ENCODE peak calls at places on chromosomes 16 and 17, in four cellular contexts. One of them, this sample, is unnamed.

GRCh38 chr17:15169676-15170075 is 95.5 kb downstream of the PMP22 start:
- DNase-seq in K562: no peak
- DNase-seq in HepG2: no peak
- DNase-seq in SK-N-SH: no peak
- DNase-seq in this sample: no peak

GRCh38 chr16:1442697-1443096 is 1.7 kb downstream of the CCDC154 start:
- DNase-seq in K562: no peak
- DNase-seq in HepG2: no peak
- DNase-seq in SK-N-SH: no peak
- DNase-seq in this sample: no peak

GRCh38 chr16:10669791-10670190 is 24.9 kb downstream of the TEKT5 start:
- DNase-seq in K562: no peak
- DNase-seq in HepG2: no peak
- DNase-seq in SK-N-SH: no peak
- DNase-seq in this sample: no peak

GRCh38 chr17:16919663-16920627 is 52.0 kb downstream of the TNFRSF13B start:
- DNase-seq in K562: no peak
- DNase-seq in HepG2: no peak
- DNase-seq in SK-N-SH: no peak
- DNase-seq in this sample: no peak

GRCh38 chr16:57007050-57007449 is 17.7 kb downstream of the NLRC5 start:
- DNase-seq in K562: no peak
- DNase-seq in HepG2: no peak
- DNase-seq in SK-N-SH: no peak
- DNase-seq in this sample: no peak

GRCh38 chr16:81562174-81562849 is 117.7 kb downstream of the CMIP start:
- DNase-seq in K562: no peak
- DNase-seq in HepG2: no peak
- DNase-seq in SK-N-SH: no peak
- DNase-seq in this sample: no peak

GRCh38 chr16:58026139-58026704 is 668 bp downstream of the MMP15 start:
- DNase-seq in K562: peak
- DNase-seq in HepG2: no peak
- DNase-seq in SK-N-SH: peak
- DNase-seq in this sample: no peak

GRCh38 chr16:30948087-30948955 is 547 bp upstream of the ORAI3 start:
- DNase-seq in K562: peak
- DNase-seq in HepG2: peak
- DNase-seq in SK-N-SH: peak
- DNase-seq in this sample: peak

GRCh38 chr17:77137111-77137510 is 3.7 kb upstream of the SEC14L1 start:
- DNase-seq in K562: no peak
- DNase-seq in HepG2: no peak
- DNase-seq in SK-N-SH: no peak
- DNase-seq in this sample: no peak

GRCh38 chr16:5907544-5907943 is 809.9 kb upstream of the EEF2KMT start:
- DNase-seq in K562: no peak
- DNase-seq in HepG2: no peak
- DNase-seq in SK-N-SH: no peak
- DNase-seq in this sample: no peak

GRCh38 chr16:5905935-5906334 is 808.3 kb upstream of the EEF2KMT start:
- DNase-seq in K562: no peak
- DNase-seq in HepG2: no peak
- DNase-seq in SK-N-SH: no peak
- DNase-seq in this sample: no peak

GRCh38 chr16:5906351-5906750 is 808.8 kb upstream of the EEF2KMT start:
- DNase-seq in K562: no peak
- DNase-seq in HepG2: no peak
- DNase-seq in SK-N-SH: no peak
- DNase-seq in this sample: no peak

GRCh38 chr16:5903153-5903552 is 805.6 kb upstream of the EEF2KMT start:
- DNase-seq in K562: no peak
- DNase-seq in HepG2: no peak
- DNase-seq in SK-N-SH: no peak
- DNase-seq in this sample: no peak

DNA sequence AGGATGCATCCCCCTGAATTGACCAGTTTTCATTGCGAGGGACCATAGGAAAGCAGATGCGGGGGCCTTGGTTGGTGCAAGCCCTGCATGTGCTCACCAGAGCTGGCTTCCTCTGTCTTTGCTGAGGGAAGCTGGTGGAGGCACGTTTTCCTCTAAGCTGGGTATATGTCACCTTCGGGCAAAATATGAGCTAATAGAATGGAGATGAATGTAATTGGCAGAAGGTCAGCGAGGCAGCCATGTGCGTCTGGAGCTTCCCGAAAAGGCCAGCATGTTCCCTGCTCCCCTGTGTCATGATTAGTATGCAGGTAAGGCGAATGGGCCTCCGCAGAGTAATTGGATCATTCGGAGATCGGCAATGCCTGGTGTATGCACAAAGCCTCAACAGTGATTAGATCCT is 806.2 kb upstream of the EEF2KMT start:
- DNase-seq in K562: no peak
- DNase-seq in HepG2: no peak
- DNase-seq in SK-N-SH: peak
- DNase-seq in this sample: no peak
- TF ChIP-seq GABPA in K562: no peak
- TF ChIP-seq GABPA in HepG2: no peak
- TF ChIP-seq GABPA in SK-N-SH: no peak
- TF ChIP-seq GABPA in this sample: no peak

GRCh38 chr16:67666032-67666537 is 465 bp downstream of the ENKD1 start:
- DNase-seq in K562: peak
- DNase-seq in HepG2: peak
- DNase-seq in SK-N-SH: peak
- DNase-seq in this sample: no peak
- TF ChIP-seq GABPA in K562: no peak
- TF ChIP-seq GABPA in HepG2: peak
- TF ChIP-seq GABPA in SK-N-SH: no peak
- TF ChIP-seq GABPA in this sample: no peak

GRCh38 chr17:35568561-35568960 is 7.9 kb upstream of the SLFN14 start:
- DNase-seq in K562: peak
- DNase-seq in HepG2: peak
- DNase-seq in SK-N-SH: peak
- DNase-seq in this sample: peak
- TF ChIP-seq GABPA in K562: no peak
- TF ChIP-seq GABPA in HepG2: no peak
- TF ChIP-seq GABPA in SK-N-SH: no peak
- TF ChIP-seq GABPA in this sample: no peak

GRCh38 chr16:67951485-67951884 is 7.6 kb upstream of the LCAT start:
- DNase-seq in K562: no peak
- DNase-seq in HepG2: no peak
- DNase-seq in SK-N-SH: no peak
- DNase-seq in this sample: no peak
- TF ChIP-seq GABPA in K562: no peak
- TF ChIP-seq GABPA in HepG2: no peak
- TF ChIP-seq GABPA in SK-N-SH: no peak
- TF ChIP-seq GABPA in this sample: no peak

GRCh38 chr17:6528557-6528956 is 27.8 kb downstream of the PITPNM3 start:
- DNase-seq in K562: no peak
- DNase-seq in HepG2: no peak
- DNase-seq in SK-N-SH: no peak
- DNase-seq in this sample: no peak

GRCh38 chr17:6525731-6526130 is 30.6 kb downstream of the PITPNM3 start:
- DNase-seq in K562: no peak
- DNase-seq in HepG2: no peak
- DNase-seq in SK-N-SH: no peak
- DNase-seq in this sample: no peak

GRCh38 chr17:6524520-6524919 is 31.8 kb downstream of the PITPNM3 start:
- DNase-seq in K562: no peak
- DNase-seq in HepG2: no peak
- DNase-seq in SK-N-SH: no peak
- DNase-seq in this sample: no peak

GRCh38 chr17:6525111-6525510 is 31.2 kb downstream of the PITPNM3 start:
- DNase-seq in K562: no peak
- DNase-seq in HepG2: no peak
- DNase-seq in SK-N-SH: no peak
- DNase-seq in this sample: no peak

DNA sequence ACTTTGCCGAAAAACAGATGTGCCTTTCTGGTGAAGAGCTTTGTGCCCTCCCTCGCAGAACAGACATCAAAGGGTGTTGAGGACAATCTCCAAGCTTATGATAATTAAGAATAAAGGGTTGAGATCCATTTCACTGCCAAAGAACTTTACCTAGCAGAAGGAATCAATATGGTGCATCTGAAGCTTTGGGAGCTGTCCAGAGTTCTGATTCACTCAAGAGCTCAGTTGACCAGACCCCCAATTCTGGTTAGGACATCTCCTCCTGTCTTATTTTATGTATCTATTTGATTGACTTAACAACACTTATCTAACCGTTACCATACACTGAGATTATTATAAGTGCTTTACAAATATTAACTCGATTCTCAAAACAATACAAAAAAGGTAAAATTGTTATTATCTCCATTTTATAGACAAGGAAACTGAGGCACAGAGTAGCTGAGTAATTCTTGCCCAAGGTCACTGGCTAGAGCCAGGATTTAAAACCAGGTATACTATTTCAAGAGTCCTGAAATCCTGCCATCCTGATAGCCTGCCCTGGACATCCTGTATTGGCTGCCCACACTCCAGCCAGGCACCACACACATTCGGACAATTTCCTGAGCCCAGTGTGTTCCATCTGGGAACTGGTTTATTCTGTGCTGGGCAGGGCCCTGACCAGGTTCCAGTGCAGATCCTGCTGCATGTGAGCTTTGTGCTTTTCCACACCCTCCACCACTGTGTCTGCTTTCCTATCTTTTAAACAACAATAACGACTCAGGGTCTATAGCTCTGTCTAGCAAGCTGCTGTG is 29.8 kb downstream of the PITPNM3 start:
- DNase-seq in K562: peak
- DNase-seq in HepG2: no peak
- DNase-seq in SK-N-SH: no peak
- DNase-seq in this sample: no peak
- TF ChIP-seq GABPA in K562: no peak
- TF ChIP-seq GABPA in HepG2: no peak
- TF ChIP-seq GABPA in SK-N-SH: no peak
- TF ChIP-seq GABPA in this sample: no peak

DNA sequence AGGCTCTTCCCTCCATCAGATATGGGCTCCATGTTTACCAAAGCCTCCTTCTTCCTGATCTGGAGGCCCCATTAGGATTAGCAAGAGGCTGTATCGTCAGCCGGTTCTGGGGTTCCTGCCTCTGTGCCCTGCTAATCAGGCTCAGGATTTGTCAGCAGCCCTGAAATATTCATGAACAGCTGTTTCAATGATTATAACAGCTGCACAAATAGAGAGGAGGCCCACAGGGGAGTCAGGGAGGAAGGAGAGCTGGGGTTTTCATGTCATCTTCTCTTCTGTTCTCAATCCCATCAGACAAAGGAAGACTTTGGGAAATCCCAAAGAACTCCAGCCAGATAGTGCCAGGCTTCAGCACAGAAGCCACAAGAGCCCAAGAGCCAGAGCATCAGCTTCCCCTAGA is 72.3 kb upstream of the MMP2 start:
- DNase-seq in K562: no peak
- DNase-seq in HepG2: no peak
- DNase-seq in SK-N-SH: no peak
- DNase-seq in this sample: no peak
- TF ChIP-seq GABPA in K562: no peak
- TF ChIP-seq GABPA in HepG2: no peak
- TF ChIP-seq GABPA in SK-N-SH: no peak
- TF ChIP-seq GABPA in this sample: no peak

DNA sequence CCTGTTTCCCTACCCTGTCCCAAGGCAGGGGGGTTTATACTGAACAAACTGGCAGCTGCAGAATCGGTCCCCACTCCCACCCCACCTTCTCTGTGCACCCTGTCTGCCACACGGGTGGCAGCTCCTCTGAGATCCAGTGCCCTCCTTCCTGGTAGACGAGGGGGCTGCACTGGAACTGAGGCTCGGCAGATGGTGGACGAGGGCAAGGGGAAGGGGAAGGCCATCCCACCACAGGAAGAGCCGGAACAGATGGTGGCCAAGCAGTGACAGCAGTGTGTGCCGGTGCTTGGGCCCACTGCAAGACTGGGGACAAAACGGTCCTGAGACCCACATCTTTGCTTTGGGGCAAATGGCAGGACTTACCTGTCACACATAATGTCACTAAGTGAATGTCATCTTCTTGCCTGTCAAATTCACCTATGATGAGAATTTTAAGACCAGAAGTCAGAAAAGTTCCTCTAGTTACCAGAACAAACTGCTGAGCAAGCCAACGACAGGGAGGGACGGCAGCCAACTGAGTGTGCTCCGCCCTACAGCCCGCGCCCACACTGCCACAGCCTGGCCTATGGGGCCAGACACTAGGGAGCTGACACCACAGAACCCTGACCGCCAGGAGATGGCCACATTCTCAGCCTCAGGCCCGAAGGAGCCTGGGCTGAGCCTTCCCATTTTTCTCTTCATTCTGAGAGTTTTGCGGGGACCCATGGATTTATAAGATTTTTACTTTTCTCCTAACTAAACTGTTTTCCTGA is 14.4 kb downstream of the NTAN1 start:
- DNase-seq in K562: peak
- DNase-seq in HepG2: no peak
- DNase-seq in SK-N-SH: no peak
- DNase-seq in this sample: peak
- TF ChIP-seq GABPA in K562: no peak
- TF ChIP-seq GABPA in HepG2: no peak
- TF ChIP-seq GABPA in SK-N-SH: no peak
- TF ChIP-seq GABPA in this sample: no peak

GRCh38 chr16:49183911-49184310 is 97.7 kb downstream of the CBLN1 start:
- DNase-seq in K562: peak
- DNase-seq in HepG2: peak
- DNase-seq in SK-N-SH: peak
- DNase-seq in this sample: peak
- TF ChIP-seq GABPA in K562: no peak
- TF ChIP-seq GABPA in HepG2: no peak
- TF ChIP-seq GABPA in SK-N-SH: no peak
- TF ChIP-seq GABPA in this sample: no peak

GRCh38 chr17:82298538-82299421 is 18.6 kb downstream of the CD7 start:
- DNase-seq in K562: no peak
- DNase-seq in HepG2: no peak
- DNase-seq in SK-N-SH: peak
- DNase-seq in this sample: no peak
- TF ChIP-seq GABPA in K562: no peak
- TF ChIP-seq GABPA in HepG2: no peak
- TF ChIP-seq GABPA in SK-N-SH: no peak
- TF ChIP-seq GABPA in this sample: no peak

This sample was measured in HL-60.